ENCODE peak calls at places on chromosomes 16 and 17, in four cellular contexts. One of them, this sample, is unnamed.
A peak's percentile ranks its signal among the peaks of the same experiment; 100 is the strongest.

GRCh38 chr16:67873435-67874146 is 739 bp downstream of the EDC4 start:
- DNase-seq in cardiac muscle cell: peak; percentile 43
- DNase-seq in CD4-positive, alpha-beta T cell: no peak
- DNase-seq in CD8-positive, alpha-beta T cell: no peak
- DNase-seq in this sample: no peak

GRCh38 chr17:5541610-5542202 is 42.6 kb downstream of the NLRP1 start:
- DNase-seq in CD4-positive, alpha-beta T cell: no peak
- DNase-seq in CD8-positive, alpha-beta T cell: no peak
- DNase-seq in cardiac muscle cell: no peak
- DNase-seq in this sample: no peak

GRCh38 chr16:9124908-9125584 is 33.6 kb downstream of the HAPSTR1 start:
- DNase-seq in CD4-positive, alpha-beta T cell: no peak
- DNase-seq in cardiac muscle cell: no peak
- DNase-seq in CD8-positive, alpha-beta T cell: no peak
- DNase-seq in this sample: no peak

GRCh38 chr17:2981325-2981724 is 82.1 kb downstream of the OR1D5 start:
- DNase-seq in CD4-positive, alpha-beta T cell: no peak
- DNase-seq in cardiac muscle cell: no peak
- DNase-seq in CD8-positive, alpha-beta T cell: no peak
- DNase-seq in this sample: no peak

GRCh38 chr16:57297856-57298255 is 13.4 kb upstream of the PLLP start:
- DNase-seq in cardiac muscle cell: no peak
- DNase-seq in CD8-positive, alpha-beta T cell: peak; percentile 12
- DNase-seq in CD4-positive, alpha-beta T cell: peak; percentile 62
- DNase-seq in this sample: no peak

GRCh38 chr16:17723735-17724134 is 253.0 kb upstream of the XYLT1 start:
- DNase-seq in cardiac muscle cell: no peak
- DNase-seq in CD8-positive, alpha-beta T cell: no peak
- DNase-seq in CD4-positive, alpha-beta T cell: no peak
- DNase-seq in this sample: no peak

GRCh38 chr16:65658339-65659275 is 536.7 kb upstream of the CDH11 start:
- DNase-seq in CD8-positive, alpha-beta T cell: no peak
- DNase-seq in cardiac muscle cell: no peak
- DNase-seq in CD4-positive, alpha-beta T cell: no peak
- DNase-seq in this sample: peak; percentile 89

GRCh38 chr16:3690991-3691720 is 26.2 kb downstream of the TRAP1 start:
- DNase-seq in CD4-positive, alpha-beta T cell: no peak
- DNase-seq in cardiac muscle cell: no peak
- DNase-seq in CD8-positive, alpha-beta T cell: no peak
- DNase-seq in this sample: no peak

GRCh38 chr17:1239210-1239609 is 31.0 kb upstream of the BHLHA9 start:
- DNase-seq in CD4-positive, alpha-beta T cell: no peak
- DNase-seq in CD8-positive, alpha-beta T cell: no peak
- DNase-seq in cardiac muscle cell: no peak
- DNase-seq in this sample: no peak

GRCh38 chr17:81392909-81393654 is 2.2 kb upstream of the BAHCC1 start:
- DNase-seq in CD4-positive, alpha-beta T cell: no peak
- DNase-seq in cardiac muscle cell: no peak
- DNase-seq in CD8-positive, alpha-beta T cell: no peak
- DNase-seq in this sample: no peak

GRCh38 chr16:73140944-73141343 is 93.0 kb upstream of the ZFHX3 start:
- DNase-seq in cardiac muscle cell: no peak
- DNase-seq in CD4-positive, alpha-beta T cell: no peak
- DNase-seq in CD8-positive, alpha-beta T cell: no peak
- DNase-seq in this sample: no peak

GRCh38 chr16:30342751-30343490 is 12.2 kb downstream of the CD2BP2 start:
- DNase-seq in CD4-positive, alpha-beta T cell: no peak
- DNase-seq in CD8-positive, alpha-beta T cell: no peak
- DNase-seq in cardiac muscle cell: no peak
- DNase-seq in this sample: no peak

GRCh38 chr17:79668344-79669250 is 57.7 kb upstream of the RBFOX3 start:
- DNase-seq in cardiac muscle cell: no peak
- DNase-seq in CD4-positive, alpha-beta T cell: no peak
- DNase-seq in CD8-positive, alpha-beta T cell: no peak
- DNase-seq in this sample: no peak

GRCh38 chr16:1991135-1991551 is 1.4 kb downstream of the SYNGR3 start:
- DNase-seq in CD4-positive, alpha-beta T cell: peak; percentile 55
- DNase-seq in CD8-positive, alpha-beta T cell: no peak
- DNase-seq in cardiac muscle cell: no peak
- DNase-seq in this sample: no peak

GRCh38 chr17:63356275-63356905 is 89.7 kb downstream of the CYB561 start:
- DNase-seq in CD4-positive, alpha-beta T cell: no peak
- DNase-seq in cardiac muscle cell: no peak
- DNase-seq in CD8-positive, alpha-beta T cell: no peak
- DNase-seq in this sample: peak; percentile 3

GRCh38 chr16:30395155-30395991 is at the start of gene ZNF48:
- DNase-seq in CD8-positive, alpha-beta T cell: peak; percentile 56
- DNase-seq in cardiac muscle cell: peak; percentile 97
- DNase-seq in CD4-positive, alpha-beta T cell: peak; percentile 63
- DNase-seq in this sample: no peak

GRCh38 chr16:50616883-50617629 is 64.1 kb downstream of the SNX20 start:
- DNase-seq in CD4-positive, alpha-beta T cell: no peak
- DNase-seq in cardiac muscle cell: peak; percentile 39
- DNase-seq in CD8-positive, alpha-beta T cell: no peak
- DNase-seq in this sample: no peak

GRCh38 chr16:8774208-8774607 is 23.2 kb downstream of the TMEM186 start:
- DNase-seq in CD4-positive, alpha-beta T cell: no peak
- DNase-seq in cardiac muscle cell: no peak
- DNase-seq in CD8-positive, alpha-beta T cell: no peak
- DNase-seq in this sample: no peak

GRCh38 chr16:22206847-22207714 is 1.0 kb downstream of the EEF2K start:
- DNase-seq in CD8-positive, alpha-beta T cell: peak; percentile 28
- DNase-seq in cardiac muscle cell: peak; percentile 46
- DNase-seq in CD4-positive, alpha-beta T cell: peak; percentile 39
- DNase-seq in this sample: no peak

GRCh38 chr17:71316498-71316897 is 804.3 kb upstream of the SOX9 start:
- DNase-seq in cardiac muscle cell: no peak
- DNase-seq in CD4-positive, alpha-beta T cell: no peak
- DNase-seq in CD8-positive, alpha-beta T cell: no peak
- DNase-seq in this sample: no peak

GRCh38 chr17:16463341-16464000 is 28.5 kb downstream of the LRRC75A start:
- DNase-seq in CD4-positive, alpha-beta T cell: no peak
- DNase-seq in CD8-positive, alpha-beta T cell: no peak
- DNase-seq in cardiac muscle cell: peak; percentile 42
- DNase-seq in this sample: no peak

GRCh38 chr16:787978-788398 is at the start of gene RPUSD1:
- DNase-seq in cardiac muscle cell: no peak
- DNase-seq in CD4-positive, alpha-beta T cell: no peak
- DNase-seq in CD8-positive, alpha-beta T cell: no peak
- DNase-seq in this sample: no peak

GRCh38 chr16:788399-789126 is at the start of gene CHTF18:
- DNase-seq in CD8-positive, alpha-beta T cell: peak; percentile 90
- DNase-seq in cardiac muscle cell: peak; percentile 95
- DNase-seq in CD4-positive, alpha-beta T cell: peak; percentile 96
- DNase-seq in this sample: peak; percentile 56

GRCh38 chr16:785563-786535 is 2.3 kb downstream of the RPUSD1 start:
- DNase-seq in CD4-positive, alpha-beta T cell: peak; percentile 73
- DNase-seq in CD8-positive, alpha-beta T cell: peak; percentile 67
- DNase-seq in cardiac muscle cell: peak; percentile 81
- DNase-seq in this sample: no peak

GRCh38 chr16:789451-789850 is 1.0 kb downstream of the CHTF18 start:
- DNase-seq in cardiac muscle cell: no peak
- DNase-seq in CD8-positive, alpha-beta T cell: no peak
- DNase-seq in CD4-positive, alpha-beta T cell: no peak
- DNase-seq in this sample: no peak

GRCh38 chr16:787261-787966 is 767 bp downstream of the RPUSD1 start:
- DNase-seq in cardiac muscle cell: no peak
- DNase-seq in CD4-positive, alpha-beta T cell: no peak
- DNase-seq in CD8-positive, alpha-beta T cell: no peak
- DNase-seq in this sample: no peak
- H3K27ac ChIP-seq in cardiac muscle cell: peak overlapping the region; percentile 57
- H3K27ac ChIP-seq in CD4-positive, alpha-beta T cell: no peak overlapping the region
- H3K27ac ChIP-seq in CD8-positive, alpha-beta T cell: peak overlapping the region; percentile 53
- H3K27ac ChIP-seq in this sample: no peak overlapping the region

GRCh38 chr17:28119560-28119959 is 77.1 kb downstream of the NLK start:
- DNase-seq in cardiac muscle cell: no peak
- DNase-seq in CD8-positive, alpha-beta T cell: no peak
- DNase-seq in CD4-positive, alpha-beta T cell: no peak
- DNase-seq in this sample: no peak

GRCh38 chr17:28119049-28119448 is 76.6 kb downstream of the NLK start:
- DNase-seq in cardiac muscle cell: no peak
- DNase-seq in CD8-positive, alpha-beta T cell: no peak
- DNase-seq in CD4-positive, alpha-beta T cell: no peak
- DNase-seq in this sample: no peak

GRCh38 chr17:28117304-28117703 is 74.8 kb downstream of the NLK start:
- DNase-seq in CD4-positive, alpha-beta T cell: no peak
- DNase-seq in cardiac muscle cell: no peak
- DNase-seq in CD8-positive, alpha-beta T cell: no peak
- DNase-seq in this sample: no peak

GRCh38 chr17:28120766-28121165 is 78.3 kb downstream of the NLK start:
- DNase-seq in CD8-positive, alpha-beta T cell: no peak
- DNase-seq in CD4-positive, alpha-beta T cell: no peak
- DNase-seq in cardiac muscle cell: no peak
- DNase-seq in this sample: no peak

DNA sequence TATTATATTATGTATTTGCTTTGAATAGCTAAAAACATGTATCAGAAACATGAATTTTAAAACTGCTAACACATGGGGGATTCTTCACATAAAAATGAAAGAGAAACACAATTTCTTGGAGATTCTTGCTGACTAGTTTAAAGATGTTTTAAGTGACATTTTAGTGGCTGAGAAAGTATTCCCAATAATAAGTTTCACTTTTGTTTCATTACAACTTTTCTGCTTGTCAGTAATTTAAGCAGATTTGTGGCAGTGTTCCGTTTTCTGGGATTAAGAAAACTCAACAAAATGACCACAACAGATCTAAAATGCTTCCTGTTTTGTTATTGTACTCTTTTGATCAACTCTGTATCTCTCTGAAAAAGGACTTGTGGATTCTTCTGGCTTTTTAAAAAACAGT is 75.9 kb downstream of the NLK start:
- DNase-seq in CD8-positive, alpha-beta T cell: no peak
- DNase-seq in cardiac muscle cell: no peak
- DNase-seq in CD4-positive, alpha-beta T cell: no peak
- DNase-seq in this sample: no peak
- H3K27ac ChIP-seq in CD8-positive, alpha-beta T cell: no peak overlapping the region
- H3K27ac ChIP-seq in cardiac muscle cell: no peak overlapping the region
- H3K27ac ChIP-seq in CD4-positive, alpha-beta T cell: no peak overlapping the region
- H3K27ac ChIP-seq in this sample: no peak overlapping the region

GRCh38 chr17:51461578-51462004 is 201.2 kb downstream of the UTP18 start:
- DNase-seq in CD8-positive, alpha-beta T cell: peak; percentile 32
- DNase-seq in CD4-positive, alpha-beta T cell: peak; percentile 41
- DNase-seq in cardiac muscle cell: peak; percentile 49
- DNase-seq in this sample: no peak

GRCh38 chr17:51456942-51457341 is 196.6 kb downstream of the UTP18 start:
- DNase-seq in cardiac muscle cell: no peak
- DNase-seq in CD8-positive, alpha-beta T cell: no peak
- DNase-seq in CD4-positive, alpha-beta T cell: no peak
- DNase-seq in this sample: no peak

GRCh38 chr17:51455211-51455610 is 194.9 kb downstream of the UTP18 start:
- DNase-seq in cardiac muscle cell: no peak
- DNase-seq in CD8-positive, alpha-beta T cell: no peak
- DNase-seq in CD4-positive, alpha-beta T cell: no peak
- DNase-seq in this sample: no peak

GRCh38 chr17:51454456-51454978 is 194.2 kb downstream of the UTP18 start:
- DNase-seq in cardiac muscle cell: no peak
- DNase-seq in CD8-positive, alpha-beta T cell: no peak
- DNase-seq in CD4-positive, alpha-beta T cell: no peak
- DNase-seq in this sample: no peak

GRCh38 chr17:51455931-51456330 is 195.6 kb downstream of the UTP18 start:
- DNase-seq in CD8-positive, alpha-beta T cell: no peak
- DNase-seq in cardiac muscle cell: no peak
- DNase-seq in CD4-positive, alpha-beta T cell: no peak
- DNase-seq in this sample: no peak
- H3K27ac ChIP-seq in CD8-positive, alpha-beta T cell: no peak overlapping the region
- H3K27ac ChIP-seq in cardiac muscle cell: no peak overlapping the region
- H3K27ac ChIP-seq in CD4-positive, alpha-beta T cell: no peak overlapping the region
- H3K27ac ChIP-seq in this sample: no peak overlapping the region

GRCh38 chr16:85037721-85038120 is 10.1 kb downstream of the KIAA0513 start:
- DNase-seq in CD4-positive, alpha-beta T cell: no peak
- DNase-seq in cardiac muscle cell: no peak
- DNase-seq in CD8-positive, alpha-beta T cell: no peak
- DNase-seq in this sample: no peak
- H3K27ac ChIP-seq in CD4-positive, alpha-beta T cell: no peak overlapping the region
- H3K27ac ChIP-seq in cardiac muscle cell: no peak overlapping the region
- H3K27ac ChIP-seq in CD8-positive, alpha-beta T cell: no peak overlapping the region
- H3K27ac ChIP-seq in this sample: no peak overlapping the region

DNA sequence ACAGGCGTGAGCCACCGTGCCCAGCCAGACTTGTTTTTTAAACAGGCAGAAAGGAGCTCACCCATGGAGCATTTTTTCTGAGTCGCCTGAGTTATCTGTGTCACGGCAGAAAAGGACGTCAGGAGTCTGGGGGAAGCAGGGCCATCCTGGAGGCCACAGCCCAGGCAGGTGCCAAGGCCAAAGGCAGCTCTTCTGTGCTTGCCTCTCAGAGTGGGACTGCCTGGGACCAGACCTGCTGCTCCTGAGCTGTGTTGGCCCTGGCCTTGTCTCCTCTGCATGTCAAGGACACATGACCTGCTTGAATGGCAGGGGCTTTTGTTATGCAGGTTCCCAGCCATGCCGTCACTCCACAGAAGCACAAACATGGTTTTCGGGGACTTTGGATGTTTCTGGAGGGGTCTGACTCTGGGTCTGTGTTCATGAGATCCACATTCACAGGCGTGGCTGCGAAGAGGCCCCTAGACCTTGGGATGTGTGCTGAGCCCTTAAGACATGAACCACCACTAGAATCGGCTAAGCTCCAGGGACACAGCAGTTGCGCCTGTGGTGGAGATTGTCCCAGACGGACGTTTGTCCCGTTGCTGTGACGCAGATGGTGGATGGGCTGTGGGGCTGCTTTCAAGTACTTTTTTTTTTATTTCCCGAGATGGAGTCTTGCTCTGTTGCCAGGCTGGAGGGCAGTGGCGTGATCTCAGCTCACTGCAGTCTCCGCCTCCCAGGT is 33.8 kb downstream of the FOXK2 start:
- DNase-seq in CD4-positive, alpha-beta T cell: no peak
- DNase-seq in cardiac muscle cell: no peak
- DNase-seq in CD8-positive, alpha-beta T cell: no peak
- DNase-seq in this sample: no peak
- H3K27ac ChIP-seq in CD4-positive, alpha-beta T cell: no peak overlapping the region
- H3K27ac ChIP-seq in cardiac muscle cell: peak overlapping the region; percentile 5
- H3K27ac ChIP-seq in CD8-positive, alpha-beta T cell: no peak overlapping the region
- H3K27ac ChIP-seq in this sample: no peak overlapping the region

This sample was measured in epithelial cell of prostate.